ENCODE peak calls at places on chromosomes 5 and 9, in nine cellular contexts. N is activated T-helper 1 cell treated with anti-CD3 and anti-CD28 coated beads, Interleukin-2, amount 50 U/mL, for 16 hours; R is heart left ventricle; S is LHCN-M2; Q is mucosa of descending colon; Z is HuH-7.5; V is AG04450; L is myocyte; C is fibroblast of lung. G is an unnamed sample.

GRCh38 chr9:113998529-113999255 is 79.4 kb downstream of the AMBP start:
- DNase-seq in N (no peak), R (no peak), S (no peak), Q (no peak), Z (peak; percentile 41), V (no peak), L (no peak), C (peak; percentile 18), G (peak; percentile 6)

GRCh38 chr9:530681-531080 is 310.8 kb upstream of the DMRT1 start:
- DNase-seq in N (no peak), R (no peak), S (peak; percentile 12), Q (no peak), Z (no peak), V (no peak), L (peak; percentile 29), C (no peak), G (no peak)

GRCh38 chr5:119389288-119390065 is 33.7 kb downstream of the TNFAIP8 start:
- DNase-seq in N (no peak), R (no peak), S (peak; percentile 28), Q (no peak), Z (no peak), V (no peak), L (no peak), C (peak; percentile 49), G (no peak)

GRCh38 chr5:91160751-91161285 is 222.3 kb downstream of the ARRDC3 start:
- DNase-seq in N (no peak), R (no peak), S (no peak), Q (no peak), Z (no peak), V (no peak), L (no peak), C (no peak), G (peak; percentile 54)

GRCh38 chr5:81006955-81007636 is 46.9 kb downstream of the RASGRF2 start:
- DNase-seq in N (peak; percentile 31), R (no peak), S (no peak), Q (no peak), Z (no peak), V (no peak), L (no peak), C (no peak), G (no peak)

GRCh38 chr9:120579139-120579749 is 723 bp downstream of the CDK5RAP2 start:
- DNase-seq in N (no peak), R (no peak), S (no peak), Q (no peak), Z (peak; percentile 36), V (no peak), L (peak; percentile 23), C (no peak), G (peak; percentile 8)

GRCh38 chr5:180211761-180212035 is 2.7 kb upstream of the RASGEF1C start:
- DNase-seq in N (no peak), R (no peak), S (no peak), Q (no peak), Z (no peak), V (no peak), L (no peak), C (no peak), G (no peak)

GRCh38 chr9:20594521-20594920 is 27.8 kb downstream of the MLLT3 start:
- DNase-seq in N (no peak), R (no peak), S (no peak), Q (no peak), Z (no peak), V (no peak), L (no peak), C (no peak), G (no peak)

G was measured in foreskin keratinocyte.